ENCODE peak calls at places on chromosomes 12 and 14, in seven cellular contexts. One of them, this sample, is unnamed.

GRCh38 chr14:102221026-102221425 is 81.3 kb downstream of the WDR20 start:
- DNase-seq in neuronal stem cell: no peak
- DNase-seq in IMR-90: peak; percentile 44
- DNase-seq in GM12878: no peak
- DNase-seq in PC-3: peak; percentile 77
- DNase-seq in H9: no peak
- DNase-seq in kidney: peak; percentile 62
- DNase-seq in this sample: no peak

GRCh38 chr12:115506822-115507629 is 770.5 kb downstream of the MED13L start:
- DNase-seq in neuronal stem cell: no peak
- DNase-seq in IMR-90: no peak
- DNase-seq in GM12878: no peak
- DNase-seq in PC-3: peak; percentile 9
- DNase-seq in H9: peak; percentile 68
- DNase-seq in kidney: no peak
- DNase-seq in this sample: no peak

GRCh38 chr12:91778938-91779400 is 366.7 kb downstream of the BTG1 start:
- DNase-seq in neuronal stem cell: no peak
- DNase-seq in IMR-90: peak; percentile 88
- DNase-seq in GM12878: peak; percentile 93
- DNase-seq in PC-3: peak; percentile 97
- DNase-seq in H9: no peak
- DNase-seq in kidney: no peak
- DNase-seq in this sample: no peak

GRCh38 chr14:50085570-50086315 is 30.6 kb downstream of the VCPKMT start:
- DNase-seq in neuronal stem cell: no peak
- DNase-seq in IMR-90: peak; percentile 77
- DNase-seq in GM12878: peak; percentile 95
- DNase-seq in PC-3: peak; percentile 53
- DNase-seq in H9: no peak
- DNase-seq in kidney: no peak
- DNase-seq in this sample: no peak

GRCh38 chr14:26598081-26598671 is 343 bp upstream of the NOVA1 start:
- DNase-seq in neuronal stem cell: peak; percentile 98
- DNase-seq in IMR-90: peak; percentile 82
- DNase-seq in GM12878: no peak
- DNase-seq in PC-3: peak; percentile 77
- DNase-seq in H9: peak; percentile 98
- DNase-seq in kidney: peak; percentile 91
- DNase-seq in this sample: no peak

GRCh38 chr12:113480336-113480688 is 8.6 kb upstream of the LHX5 start:
- DNase-seq in neuronal stem cell: no peak
- DNase-seq in IMR-90: no peak
- DNase-seq in GM12878: no peak
- DNase-seq in PC-3: no peak
- DNase-seq in H9: no peak
- DNase-seq in kidney: no peak
- DNase-seq in this sample: no peak

GRCh38 chr12:31896514-31897039 is 62.6 kb upstream of the RESF1 start:
- DNase-seq in neuronal stem cell: no peak
- DNase-seq in IMR-90: peak; percentile 38
- DNase-seq in GM12878: peak; percentile 99
- DNase-seq in PC-3: no peak
- DNase-seq in H9: no peak
- DNase-seq in kidney: no peak
- DNase-seq in this sample: no peak

GRCh38 chr14:74418031-74418430 is 8.0 kb downstream of the SYNDIG1L start:
- DNase-seq in neuronal stem cell: no peak
- DNase-seq in IMR-90: no peak
- DNase-seq in GM12878: no peak
- DNase-seq in PC-3: no peak
- DNase-seq in H9: no peak
- DNase-seq in kidney: no peak
- DNase-seq in this sample: no peak

GRCh38 chr12:117118838-117119591 is 19.8 kb upstream of the TESC start:
- DNase-seq in neuronal stem cell: peak; percentile 66
- DNase-seq in IMR-90: no peak
- DNase-seq in GM12878: no peak
- DNase-seq in PC-3: no peak
- DNase-seq in H9: peak; percentile 66
- DNase-seq in kidney: no peak
- DNase-seq in this sample: no peak

GRCh38 chr14:54606631-54607133 is 39.8 kb downstream of the SAMD4A start:
- DNase-seq in neuronal stem cell: no peak
- DNase-seq in IMR-90: peak; percentile 83
- DNase-seq in GM12878: no peak
- DNase-seq in PC-3: peak; percentile 55
- DNase-seq in H9: no peak
- DNase-seq in kidney: no peak
- DNase-seq in this sample: no peak

GRCh38 chr14:43795600-43796228 is 711.4 kb downstream of the FSCB start:
- DNase-seq in neuronal stem cell: no peak
- DNase-seq in IMR-90: peak; percentile 0
- DNase-seq in GM12878: no peak
- DNase-seq in PC-3: peak; percentile 51
- DNase-seq in H9: no peak
- DNase-seq in kidney: no peak
- DNase-seq in this sample: peak; percentile 55

GRCh38 chr12:52949413-52950331 is 754 bp downstream of the KRT18 start:
- DNase-seq in neuronal stem cell: no peak
- DNase-seq in IMR-90: peak; percentile 95
- DNase-seq in GM12878: no peak
- DNase-seq in PC-3: peak; percentile 96
- DNase-seq in H9: peak; percentile 85
- DNase-seq in kidney: peak; percentile 82
- DNase-seq in this sample: no peak

GRCh38 chr12:132247718-132248438 is 81.5 kb downstream of the GALNT9 start:
- DNase-seq in neuronal stem cell: no peak
- DNase-seq in IMR-90: no peak
- DNase-seq in GM12878: no peak
- DNase-seq in PC-3: no peak
- DNase-seq in H9: no peak
- DNase-seq in kidney: peak; percentile 54
- DNase-seq in this sample: no peak

GRCh38 chr12:53174881-53175491 is 5.5 kb upstream of the ZNF740 start:
- DNase-seq in neuronal stem cell: peak; percentile 12
- DNase-seq in IMR-90: peak; percentile 42
- DNase-seq in GM12878: no peak
- DNase-seq in PC-3: peak; percentile 67
- DNase-seq in H9: peak; percentile 94
- DNase-seq in kidney: no peak
- DNase-seq in this sample: no peak

GRCh38 chr14:49893309-49894213 is 679 bp downstream of the ARF6 start:
- DNase-seq in neuronal stem cell: peak; percentile 29
- DNase-seq in IMR-90: no peak
- DNase-seq in GM12878: no peak
- DNase-seq in PC-3: peak; percentile 36
- DNase-seq in H9: no peak
- DNase-seq in kidney: peak; percentile 92
- DNase-seq in this sample: no peak

GRCh38 chr14:95156153-95156764 is 1.1 kb downstream of the DICER1 start:
- DNase-seq in neuronal stem cell: no peak
- DNase-seq in IMR-90: peak; percentile 25
- DNase-seq in GM12878: no peak
- DNase-seq in PC-3: peak; percentile 6
- DNase-seq in H9: no peak
- DNase-seq in kidney: no peak
- DNase-seq in this sample: no peak

GRCh38 chr12:92502417-92503028 is 200.3 kb upstream of the PLEKHG7 start:
- DNase-seq in neuronal stem cell: no peak
- DNase-seq in IMR-90: no peak
- DNase-seq in GM12878: peak; percentile 90
- DNase-seq in PC-3: peak; percentile 7
- DNase-seq in H9: no peak
- DNase-seq in kidney: no peak
- DNase-seq in this sample: no peak

GRCh38 chr12:83434600-83434999 is 747.9 kb downstream of the TMTC2 start:
- DNase-seq in neuronal stem cell: no peak
- DNase-seq in IMR-90: no peak
- DNase-seq in GM12878: no peak
- DNase-seq in PC-3: peak; percentile 33
- DNase-seq in H9: no peak
- DNase-seq in kidney: no peak
- DNase-seq in this sample: no peak

GRCh38 chr14:100067481-100067880 is 2.3 kb downstream of the EVL start:
- DNase-seq in neuronal stem cell: no peak
- DNase-seq in IMR-90: no peak
- DNase-seq in GM12878: no peak
- DNase-seq in PC-3: no peak
- DNase-seq in H9: no peak
- DNase-seq in kidney: no peak
- DNase-seq in this sample: no peak

GRCh38 chr14:100066984-100067383 is 1.8 kb downstream of the EVL start:
- DNase-seq in neuronal stem cell: no peak
- DNase-seq in IMR-90: no peak
- DNase-seq in GM12878: no peak
- DNase-seq in PC-3: no peak
- DNase-seq in H9: no peak
- DNase-seq in kidney: no peak
- DNase-seq in this sample: no peak

GRCh38 chr14:100070310-100070709 is 5.1 kb downstream of the EVL start:
- DNase-seq in neuronal stem cell: no peak
- DNase-seq in IMR-90: no peak
- DNase-seq in GM12878: no peak
- DNase-seq in PC-3: no peak
- DNase-seq in H9: no peak
- DNase-seq in kidney: no peak
- DNase-seq in this sample: no peak

GRCh38 chr14:100069161-100069800 is 4.1 kb downstream of the EVL start:
- DNase-seq in neuronal stem cell: no peak
- DNase-seq in IMR-90: no peak
- DNase-seq in GM12878: peak; percentile 80
- DNase-seq in PC-3: no peak
- DNase-seq in H9: no peak
- DNase-seq in kidney: no peak
- DNase-seq in this sample: no peak

DNA sequence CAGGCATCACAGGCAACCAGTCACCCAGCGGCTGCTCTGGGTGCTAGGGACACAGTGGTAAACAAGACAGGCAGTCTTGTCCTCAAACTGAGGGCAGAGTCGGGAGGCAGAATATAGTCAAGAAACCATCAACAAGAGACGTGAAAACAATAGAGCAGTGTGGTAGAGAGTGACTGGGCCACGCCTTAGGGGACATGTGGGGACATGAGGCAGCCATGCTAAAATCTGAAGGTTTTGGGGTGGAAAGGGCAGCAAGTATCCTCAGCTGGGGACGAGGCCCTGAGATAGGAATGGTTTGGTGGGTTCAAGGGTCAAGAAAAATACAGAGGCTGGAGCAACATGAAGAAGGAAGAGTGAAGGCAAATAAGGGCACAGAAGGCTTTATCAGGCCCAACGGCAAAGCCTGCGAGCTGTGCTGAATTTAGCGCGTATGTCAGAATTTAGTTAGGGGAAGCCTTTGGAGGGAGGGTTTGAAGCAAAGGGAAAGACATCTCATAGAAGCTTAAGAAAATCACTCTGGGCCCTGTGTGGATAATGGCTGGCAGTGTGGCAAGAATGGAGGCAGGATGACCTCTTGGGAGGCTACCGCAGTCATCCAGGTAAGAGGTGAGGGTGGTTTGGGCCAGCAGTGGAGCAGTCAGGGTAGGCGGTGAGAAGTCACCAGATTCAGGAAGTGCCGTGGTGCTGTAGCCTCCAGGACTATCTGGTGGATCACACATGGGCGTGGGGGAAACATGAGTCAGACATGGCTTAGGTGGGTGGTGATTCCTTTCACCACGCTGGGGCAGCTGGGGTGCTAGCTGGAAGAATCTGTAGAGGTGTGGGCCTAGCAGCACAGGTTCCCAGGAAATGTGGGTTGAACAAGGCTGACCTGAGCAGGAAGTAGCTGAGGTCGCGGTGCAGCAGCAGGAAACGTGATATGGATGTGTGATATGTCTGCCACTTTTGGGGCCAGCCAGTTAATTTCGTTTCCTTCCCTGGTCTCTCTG is 3.0 kb downstream of the EVL start:
- DNase-seq in neuronal stem cell: no peak
- DNase-seq in IMR-90: peak; percentile 50
- DNase-seq in GM12878: peak; percentile 89
- DNase-seq in PC-3: peak; percentile 92
- DNase-seq in H9: no peak
- DNase-seq in kidney: no peak
- DNase-seq in this sample: no peak
- H3K9ac ChIP-seq in neuronal stem cell: no peak overlapping the region
- H3K9ac ChIP-seq in IMR-90: no peak overlapping the region
- H3K9ac ChIP-seq in GM12878: peak overlapping the region; percentile 80
- H3K9ac ChIP-seq in PC-3: peak overlapping the region; percentile 52
- H3K9ac ChIP-seq in H9: no peak overlapping the region
- H3K9ac ChIP-seq in kidney: no peak overlapping the region
- H3K9ac ChIP-seq in this sample: no peak overlapping the region

GRCh38 chr14:60777856-60778578 is 43.5 kb downstream of the MNAT1 start:
- DNase-seq in neuronal stem cell: no peak
- DNase-seq in IMR-90: peak; percentile 94
- DNase-seq in GM12878: no peak
- DNase-seq in PC-3: peak; percentile 91
- DNase-seq in H9: no peak
- DNase-seq in kidney: no peak
- DNase-seq in this sample: no peak
- H3K27ac ChIP-seq in neuronal stem cell: no peak overlapping the region
- H3K27ac ChIP-seq in IMR-90: no peak overlapping the region
- H3K27ac ChIP-seq in GM12878: no peak overlapping the region
- H3K27ac ChIP-seq in PC-3: peak overlapping the region; percentile 15
- H3K27ac ChIP-seq in H9: no peak overlapping the region
- H3K27ac ChIP-seq in kidney: no peak overlapping the region
- H3K27ac ChIP-seq in this sample: no peak overlapping the region

GRCh38 chr14:69636718-69637480 is 25.5 kb downstream of the SUSD6 start:
- DNase-seq in neuronal stem cell: no peak
- DNase-seq in IMR-90: no peak
- DNase-seq in GM12878: no peak
- DNase-seq in PC-3: no peak
- DNase-seq in H9: no peak
- DNase-seq in kidney: no peak
- DNase-seq in this sample: no peak
- H3K9ac ChIP-seq in neuronal stem cell: peak overlapping the region; percentile 17
- H3K9ac ChIP-seq in IMR-90: no peak overlapping the region
- H3K9ac ChIP-seq in GM12878: peak overlapping the region; percentile 14
- H3K9ac ChIP-seq in PC-3: no peak overlapping the region
- H3K9ac ChIP-seq in H9: no peak overlapping the region
- H3K9ac ChIP-seq in kidney: peak overlapping the region; percentile 16
- H3K9ac ChIP-seq in this sample: no peak overlapping the region

GRCh38 chr14:71361874-71362273 is 454.6 kb downstream of the PCNX1 start:
- DNase-seq in neuronal stem cell: no peak
- DNase-seq in IMR-90: no peak
- DNase-seq in GM12878: no peak
- DNase-seq in PC-3: no peak
- DNase-seq in H9: no peak
- DNase-seq in kidney: no peak
- DNase-seq in this sample: no peak

GRCh38 chr14:71362282-71362681 is 455.0 kb downstream of the PCNX1 start:
- DNase-seq in neuronal stem cell: no peak
- DNase-seq in IMR-90: no peak
- DNase-seq in GM12878: no peak
- DNase-seq in PC-3: no peak
- DNase-seq in H9: no peak
- DNase-seq in kidney: no peak
- DNase-seq in this sample: no peak

GRCh38 chr14:71362920-71363584 is 455.8 kb downstream of the PCNX1 start:
- DNase-seq in neuronal stem cell: no peak
- DNase-seq in IMR-90: peak; percentile 73
- DNase-seq in GM12878: peak; percentile 53
- DNase-seq in PC-3: no peak
- DNase-seq in H9: no peak
- DNase-seq in kidney: no peak
- DNase-seq in this sample: peak; percentile 77

GRCh38 chr14:71363961-71364360 is 456.7 kb downstream of the PCNX1 start:
- DNase-seq in neuronal stem cell: no peak
- DNase-seq in IMR-90: peak; percentile 79
- DNase-seq in GM12878: no peak
- DNase-seq in PC-3: no peak
- DNase-seq in H9: no peak
- DNase-seq in kidney: no peak
- DNase-seq in this sample: no peak

GRCh38 chr14:71365305-71365865 is 458.1 kb downstream of the PCNX1 start:
- DNase-seq in neuronal stem cell: no peak
- DNase-seq in IMR-90: peak; percentile 56
- DNase-seq in GM12878: no peak
- DNase-seq in PC-3: no peak
- DNase-seq in H9: no peak
- DNase-seq in kidney: no peak
- DNase-seq in this sample: no peak
- H3K27ac ChIP-seq in neuronal stem cell: no peak overlapping the region
- H3K27ac ChIP-seq in IMR-90: peak overlapping the region; percentile 76
- H3K27ac ChIP-seq in GM12878: no peak overlapping the region
- H3K27ac ChIP-seq in PC-3: no peak overlapping the region
- H3K27ac ChIP-seq in H9: no peak overlapping the region
- H3K27ac ChIP-seq in kidney: no peak overlapping the region
- H3K27ac ChIP-seq in this sample: peak overlapping the region; percentile 97